ENCODE peak calls at places on chromosomes 16 and 17, in nine cellular contexts. K is iris pigment epithelial cell; J is cardiac muscle cell; P is prostate gland; H is dorsolateral prefrontal cortex; F is sciatic nerve; G is NCI-H510A treated with DMSO at 0.1 percent for 48 hours; T is stimulated activated CD4-positive, alpha-beta T cell treated with anti-CD3 and anti-CD28 coated beads, Interleukin-1b, Interleukin-23, amount 100 ng/mL, for 4 hours; I is activated gamma-delta T cell treated with anti-CD3 and anti-CD28 coated beads, Interleukin-2, amount 50 U/mL, for 16 hours. N is an unnamed sample.

GRCh38 chr16:85395913-85396878 is 216.9 kb upstream of the GSE1 start:
- DNase-seq in G (no peak), F (peak), H (peak), J (peak), K (peak), I (no peak), T (no peak), P (peak), N (peak)

GRCh38 chr17:74732042-74732846 is 4.8 kb upstream of the RAB37 start:
- DNase-seq in K (no peak), J (no peak), H (no peak), T (no peak), I (no peak), G (no peak), F (no peak), P (no peak), N (no peak)

GRCh38 chr17:63140255-63140654 is 174.2 kb downstream of the TANC2 start:
- DNase-seq in H (no peak), I (no peak), F (no peak), T (no peak), K (peak), P (no peak), J (peak), G (peak), N (no peak)

GRCh38 chr17:3033741-3034577 is 29.4 kb downstream of the OR1D5 start:
- DNase-seq in H (no peak), G (no peak), K (no peak), J (no peak), P (no peak), F (peak), I (no peak), T (no peak), N (peak)

GRCh38 chr16:7182510-7183109 is 150.0 kb upstream of the RBFOX1 start:
- DNase-seq in F (no peak), H (no peak), P (no peak), J (no peak), K (no peak), G (no peak), T (no peak), I (no peak), N (no peak)

GRCh38 chr17:6927290-6927844 is 68.5 kb upstream of the ALOX12 start:
- DNase-seq in H (no peak), P (no peak), F (no peak), J (peak), G (no peak), K (peak), I (no peak), T (no peak), N (no peak)

GRCh38 chr16:86087011-86087453 is 188.1 kb downstream of the IRF8 start:
- DNase-seq in T (no peak), H (peak), K (no peak), F (no peak), G (no peak), I (no peak), J (no peak), P (no peak), N (no peak)

GRCh38 chr16:75264531-75264998 is 13.1 kb upstream of the BCAR1 start:
- DNase-seq in J (peak), T (no peak), I (no peak), H (no peak), F (no peak), P (no peak), K (no peak), G (no peak), N (peak)

GRCh38 chr16:66129196-66129595 is 237.3 kb upstream of the CDH5 start:
- DNase-seq in H (no peak), K (no peak), P (no peak), G (peak), I (no peak), F (no peak), J (no peak), T (no peak), N (no peak)

GRCh38 chr16:30896890-30897730 is 696 bp downstream of the CTF1 start:
- DNase-seq in H (peak), T (peak), G (peak), P (peak), K (peak), I (peak), J (peak), F (peak), N (peak)

GRCh38 chr16:76164970-76165558 is 112.1 kb upstream of the CNTNAP4 start:
- DNase-seq in G (no peak), T (no peak), K (no peak), J (no peak), H (no peak), I (no peak), F (no peak), P (no peak), N (no peak)

GRCh38 chr17:73697872-73698271 is 53.6 kb upstream of the SDK2 start:
- DNase-seq in G (peak), F (no peak), I (no peak), P (no peak), H (no peak), T (no peak), J (no peak), K (no peak), N (peak)

GRCh38 chr17:68228817-68229570 is 18.8 kb upstream of the AMZ2 start:
- DNase-seq in H (no peak), F (no peak), J (no peak), P (no peak), I (no peak), T (no peak), K (no peak), G (no peak), N (no peak)

GRCh38 chr16:67177743-67178699 is 5.7 kb downstream of the MATCAP1 start:
- DNase-seq in K (peak), P (peak), J (peak), H (peak), F (no peak), G (peak), T (no peak), I (no peak), N (peak)

GRCh38 chr16:24540575-24541240 is 1.3 kb downstream of the RBBP6 start:
- DNase-seq in F (no peak), G (peak), K (no peak), P (peak), J (peak), I (no peak), H (no peak), T (no peak), N (no peak)

GRCh38 chr17:7834554-7834890 is 505 bp downstream of the KDM6B start:
- DNase-seq in K (peak), I (peak), P (peak), G (no peak), H (no peak), J (no peak), T (peak), F (peak), N (peak)

GRCh38 chr17:49003557-49004511 is 6.6 kb downstream of the IGF2BP1 start:
- DNase-seq in T (no peak), P (no peak), F (no peak), J (no peak), I (no peak), G (no peak), H (no peak), K (peak), N (no peak)

GRCh38 chr17:28182559-28182958 is 136.4 kb upstream of the TMEM97 start:
- DNase-seq in P (no peak), T (no peak), G (no peak), K (no peak), F (no peak), I (no peak), J (no peak), H (no peak), N (no peak)

GRCh38 chr16:20928774-20929411 is 28.3 kb downstream of the LYRM1 start:
- DNase-seq in G (no peak), T (no peak), K (no peak), F (no peak), P (no peak), H (no peak), I (no peak), J (no peak), N (no peak)

GRCh38 chr17:512926-513325 is 160.3 kb upstream of the RPH3AL start:
- DNase-seq in F (no peak), K (peak), I (no peak), T (no peak), J (peak), P (no peak), G (no peak), H (no peak), N (no peak)

GRCh38 chr17:9020824-9021157 is 519 bp upstream of the NTN1 start:
- DNase-seq in H (no peak), P (no peak), G (no peak), K (no peak), J (no peak), T (no peak), F (no peak), I (no peak), N (no peak)

GRCh38 chr16:85927938-85928337 is 29.0 kb downstream of the IRF8 start:
- DNase-seq in T (no peak), P (no peak), J (no peak), K (no peak), H (no peak), G (no peak), F (no peak), I (no peak), N (no peak)

GRCh38 chr16:72172105-72173034 is at the start of gene PMFBP1:
- DNase-seq in K (peak), H (no peak), G (peak), J (peak), F (no peak), I (no peak), T (no peak), P (no peak), N (no peak)

GRCh38 chr17:76737082-76737675 is at the start of gene SRSF2:
- DNase-seq in J (peak), K (peak), F (peak), P (peak), T (peak), I (peak), H (peak), G (peak), N (peak)

GRCh38 chr17:48173191-48173590 is 65.6 kb downstream of the SNX11 start:
- DNase-seq in T (no peak), H (no peak), G (no peak), J (no peak), K (no peak), P (no peak), I (no peak), F (no peak), N (no peak)

GRCh38 chr17:78997231-78997741 is 12.3 kb downstream of the CANT1 start:
- DNase-seq in T (no peak), H (no peak), G (no peak), P (no peak), J (no peak), I (no peak), F (peak), K (no peak), N (peak)